ENCODE peak calls at places on chromosomes 12 and 14, in four cellular contexts. D, G, F and I are unnamed samples.
A peak's percentile ranks its signal among the peaks of the same experiment; 100 is the strongest.

GRCh38 chr12:11026118-11026517 is 3.7 kb upstream of the TAS2R19 start:
- DNase-seq in F (no peak), G (no peak), D (no peak), I (no peak)

GRCh38 chr12:71876400-71876799 is 36.8 kb downstream of the TBC1D15 start:
- DNase-seq in D (no peak), F (no peak), G (no peak), I (no peak)

GRCh38 chr12:97921957-97922722 is 459.5 kb downstream of the RMST start:
- DNase-seq in F (no peak), G (no peak), D (no peak), I (no peak)

GRCh38 chr12:118391424-118391823 is 15.1 kb downstream of the SUDS3 start:
- DNase-seq in F (no peak), G (no peak), D (no peak), I (no peak)

GRCh38 chr12:89126712-89127111 is 225.6 kb downstream of the DUSP6 start:
- DNase-seq in F (no peak), D (no peak), G (no peak), I (no peak)

GRCh38 chr14:91417983-91418386 is 365 bp upstream of the CCDC88C start:
- DNase-seq in F (peak; percentile 57), G (peak; percentile 86), D (no peak), I (peak; percentile 78)

GRCh38 chr14:46048127-46048526 is 603.5 kb downstream of the RPL10L start:
- DNase-seq in D (no peak), F (no peak), G (no peak), I (no peak)

GRCh38 chr14:96192049-96192448 is 12.6 kb upstream of the BDKRB2 start:
- DNase-seq in F (no peak), G (no peak), D (no peak), I (no peak)

GRCh38 chr12:55922126-55922525 is 5.6 kb downstream of the PYM1 start:
- DNase-seq in D (no peak), G (peak; percentile 3), F (no peak), I (no peak)

GRCh38 chr12:25433581-25434325 is 119.3 kb downstream of the LMNTD1 start:
- DNase-seq in G (no peak), F (no peak), D (no peak), I (no peak)

GRCh38 chr12:120231316-120232011 is 30.6 kb upstream of the RPLP0 start:
- DNase-seq in G (no peak), D (peak; percentile 40), F (peak; percentile 28), I (peak; percentile 55)
- TF ChIP-seq CTCF in G (no peak), D (no peak), F (no peak), I (no peak)

GRCh38 chr12:105417732-105418131 is 87.2 kb downstream of the C12orf75 start:
- DNase-seq in D (no peak), G (no peak), F (no peak), I (no peak)
- TF ChIP-seq CTCF in D (no peak), G (no peak), F (no peak), I (no peak)

DNA sequence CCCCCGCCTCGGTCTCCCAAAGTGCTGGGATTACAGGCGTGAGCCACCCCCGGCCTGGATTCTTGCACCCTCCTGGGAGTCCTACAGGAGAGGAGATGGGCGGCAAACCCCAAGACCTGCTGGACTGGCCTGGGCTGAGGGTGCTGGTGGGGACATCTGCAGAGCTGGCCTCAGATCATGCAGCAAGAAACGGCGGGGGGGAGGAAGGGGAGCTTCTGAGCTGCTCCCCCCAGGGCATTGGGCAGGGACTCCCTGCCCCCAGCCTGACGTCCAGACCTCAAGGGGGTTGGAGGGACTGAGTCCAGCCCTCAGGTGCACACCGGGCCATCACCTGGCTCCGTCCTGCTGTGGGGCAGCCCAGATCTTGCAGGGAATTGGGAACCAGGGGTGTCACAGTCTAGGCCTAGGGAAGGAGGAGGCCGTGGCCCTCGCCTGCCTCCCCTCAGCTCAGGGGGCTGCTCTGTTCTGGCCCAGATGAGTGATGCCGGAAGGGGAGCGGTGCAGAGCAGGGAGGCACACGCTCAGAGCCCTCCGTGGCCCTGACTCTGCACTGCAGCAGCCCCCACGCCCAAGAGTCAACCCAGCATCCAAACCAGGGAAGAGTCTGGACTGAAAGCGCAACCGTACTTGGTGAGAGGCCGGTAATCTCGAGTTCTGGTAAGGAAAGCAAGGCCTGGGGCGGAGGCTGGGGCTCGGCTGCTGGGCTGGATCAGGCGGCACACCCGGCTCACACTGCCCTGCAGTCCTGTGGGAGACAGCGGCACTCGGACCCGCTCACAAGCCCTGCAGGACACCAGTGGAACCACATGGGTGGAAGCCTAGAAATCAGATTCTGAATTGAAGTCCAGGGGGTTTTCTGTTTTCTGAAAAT is 8.9 kb upstream of the AMN start:
- DNase-seq in D (no peak), G (no peak), F (no peak), I (no peak)
- TF ChIP-seq CTCF in D (no peak), G (no peak), F (no peak), I (no peak)

GRCh38 chr12:57990241-57990883 is 49.0 kb downstream of the ATP23 start:
- DNase-seq in G (no peak), F (no peak), D (no peak), I (no peak)

GRCh38 chr12:57989837-57990236 is 48.5 kb downstream of the ATP23 start:
- DNase-seq in D (no peak), G (no peak), F (no peak), I (no peak)

GRCh38 chr12:57992001-57992400 is 50.6 kb downstream of the ATP23 start:
- DNase-seq in D (no peak), G (no peak), F (no peak), I (no peak)

GRCh38 chr12:57993834-57994233 is 52.5 kb downstream of the ATP23 start:
- DNase-seq in G (no peak), F (no peak), D (no peak), I (no peak)

GRCh38 chr12:57993030-57993429 is 51.7 kb downstream of the ATP23 start:
- DNase-seq in D (no peak), F (no peak), G (no peak), I (no peak)
- TF ChIP-seq CTCF in D (no peak), F (no peak), G (no peak), I (no peak)

GRCh38 chr14:44149597-44149996 is 357.5 kb downstream of the FSCB start:
- DNase-seq in F (no peak), D (no peak), G (no peak), I (no peak)
- TF ChIP-seq CTCF in F (peak; percentile 32), D (no peak), G (no peak), I (no peak)

GRCh38 chr14:32244404-32244803 is 41.3 kb upstream of the RNU6-8 start:
- DNase-seq in G (no peak), F (no peak), D (no peak), I (no peak)
- TF ChIP-seq CTCF in G (no peak), F (peak; percentile 4), D (no peak), I (no peak)

GRCh38 chr12:111174283-111175108 is 194.4 kb downstream of the PHETA1 start:
- DNase-seq in G (no peak), D (no peak), F (no peak), I (no peak)
- TF ChIP-seq CTCF in G (no peak), D (no peak), F (peak; percentile 6), I (no peak)